ENCODE peak calls at places on chromosomes 4 and X, in six cellular contexts. C is A549, R is omental fat pad, K is neural progenitor cell, V is thyroid gland, E is adrenal gland. M is an unnamed sample.

GRCh38 chr4:87982446-87982845 is 6.9 kb downstream of the SPP1 start:
- DNase-seq in C (no peak), R (no peak), K (peak), V (no peak), E (no peak), M (no peak)

GRCh38 chr4:172865531-172866127 is 303.0 kb upstream of the GALNT7 start:
- DNase-seq in C (no peak), R (no peak), K (no peak), V (no peak), E (no peak), M (no peak)

GRCh38 chr4:54433686-54434085 is 204.6 kb downstream of the PDGFRA start:
- DNase-seq in C (no peak), R (no peak), K (peak), V (no peak), E (no peak), M (no peak)

GRCh38 chr4:26223160-26223559 is 97.7 kb upstream of the RBPJ start:
- DNase-seq in C (no peak), R (no peak), K (no peak), V (no peak), E (no peak), M (no peak)

GRCh38 chrX:46882266-46882665 is 30.0 kb upstream of the JADE3 start:
- DNase-seq in C (no peak), R (no peak), K (peak), V (no peak), E (no peak), M (no peak)

GRCh38 chr4:148092316-148093014 is 349.7 kb downstream of the NR3C2 start:
- DNase-seq in C (no peak), R (no peak), K (no peak), V (no peak), E (no peak), M (no peak)

GRCh38 chrX:75784689-75785491 is at the start of gene MAGEE2:
- DNase-seq in C (no peak), R (no peak), K (no peak), V (peak), E (peak), M (no peak)

GRCh38 chr4:177214935-177215334 is 94.7 kb upstream of the NEIL3 start:
- DNase-seq in C (no peak), R (no peak), K (no peak), V (no peak), E (no peak), M (no peak)

GRCh38 chrX:150148749-150149672 is 210.7 kb upstream of the EOLA2 start:
- DNase-seq in C (no peak), R (no peak), K (no peak), V (no peak), E (no peak), M (no peak)

GRCh38 chr4:153222790-153223417 is 18.7 kb downstream of the TRIM2 start:
- DNase-seq in C (no peak), R (no peak), K (peak), V (peak), E (peak), M (no peak)

GRCh38 chr4:54683616-54684346 is 26.0 kb downstream of the KIT start:
- DNase-seq in C (no peak), R (no peak), K (peak), V (peak), E (no peak), M (no peak)

GRCh38 chr4:173519130-173520101 is 10.6 kb downstream of the HAND2 start:
- DNase-seq in C (no peak), R (no peak), K (peak), V (no peak), E (no peak), M (no peak)

GRCh38 chr4:2105559-2105958 is 46.4 kb downstream of the NAT8L start:
- DNase-seq in C (no peak), R (no peak), K (no peak), V (no peak), E (no peak), M (no peak)

GRCh38 chrX:54397113-54397512 is 39.3 kb upstream of the WNK3 start:
- DNase-seq in C (no peak), R (no peak), K (no peak), V (no peak), E (no peak), M (no peak)

GRCh38 chrX:40105791-40106676 is 8.3 kb upstream of the BCOR start:
- DNase-seq in C (peak), R (no peak), K (peak), V (peak), E (peak), M (no peak)

GRCh38 chr4:155667538-155668511 is 1.2 kb downstream of the GUCY1A1 start:
- DNase-seq in C (no peak), R (no peak), K (peak), V (peak), E (peak), M (no peak)

GRCh38 chr4:41561241-41561640 is 23.3 kb downstream of the LIMCH1 start:
- DNase-seq in C (no peak), R (no peak), K (no peak), V (no peak), E (no peak), M (no peak)

GRCh38 chrX:102580891-102581290 is 18.4 kb upstream of the ARMCX5 start:
- DNase-seq in C (no peak), R (no peak), K (no peak), V (no peak), E (no peak), M (no peak)

GRCh38 chr4:40190465-40190864 is 6.4 kb upstream of the RHOH start:
- DNase-seq in C (no peak), R (no peak), K (no peak), V (no peak), E (no peak), M (no peak)

GRCh38 chr4:87069037-87069742 is 134.4 kb downstream of the AFF1 start:
- DNase-seq in C (no peak), R (no peak), K (no peak), V (no peak), E (no peak), M (no peak)

GRCh38 chrX:43641691-43642090 is 14.4 kb upstream of the MAOA start:
- DNase-seq in C (no peak), R (no peak), K (no peak), V (no peak), E (no peak), M (no peak)

GRCh38 chr4:84470204-84470785 is 28.8 kb downstream of the NKX6-1 start:
- DNase-seq in C (no peak), R (no peak), K (peak), V (no peak), E (no peak), M (no peak)

GRCh38 chrX:3384330-3384729 is 37.9 kb upstream of the MXRA5 start:
- DNase-seq in C (no peak), R (no peak), K (no peak), V (peak), E (no peak), M (peak)

GRCh38 chrX:129996120-129996519 is 13.7 kb downstream of the BCORL1 start:
- DNase-seq in C (no peak), R (no peak), K (no peak), V (peak), E (no peak), M (peak)

GRCh38 chr4:16767861-16768260 is 130.6 kb downstream of the LDB2 start:
- DNase-seq in C (no peak), R (no peak), K (no peak), V (no peak), E (no peak), M (no peak)

GRCh38 chrX:136065044-136065671 is 79.9 kb downstream of the SLC9A6 start:
- DNase-seq in C (no peak), R (no peak), K (no peak), V (no peak), E (no peak), M (no peak)

GRCh38 chrX:22365460-22365859 is 92.7 kb downstream of the CBLL2 start:
- DNase-seq in C (no peak), R (no peak), K (no peak), V (no peak), E (no peak), M (peak)

GRCh38 chr4:2914220-2915126 is 48.7 kb downstream of the NOP14 start:
- DNase-seq in C (no peak), R (no peak), K (no peak), V (no peak), E (no peak), M (no peak)

GRCh38 chrX:135453381-135453780 is 31.6 kb downstream of the SMIM10L2A start:
- DNase-seq in C (no peak), R (no peak), K (no peak), V (no peak), E (no peak), M (no peak)

GRCh38 chr4:39655866-39656265 is 17.2 kb upstream of the SMIM14 start:
- DNase-seq in C (no peak), R (no peak), K (no peak), V (no peak), E (peak), M (peak)

GRCh38 chr4:172515266-172515879 is 653.2 kb upstream of the GALNT7 start:
- DNase-seq in C (no peak), R (no peak), K (peak), V (no peak), E (no peak), M (no peak)

GRCh38 chr4:92299152-92299551 is 4.6 kb upstream of the GRID2 start:
- DNase-seq in C (no peak), R (no peak), K (no peak), V (no peak), E (no peak), M (no peak)

GRCh38 chr4:173227753-173228152 is 59.1 kb downstream of the GALNT7 start:
- DNase-seq in C (no peak), R (no peak), K (no peak), V (no peak), E (no peak), M (no peak)

GRCh38 chr4:26576171-26576829 is 7.6 kb upstream of the TBC1D19 start:
- DNase-seq in C (no peak), R (no peak), K (peak), V (no peak), E (no peak), M (no peak)

GRCh38 chr4:8297691-8298485 is 28.3 kb downstream of the HTRA3 start:
- DNase-seq in C (no peak), R (no peak), K (no peak), V (no peak), E (no peak), M (no peak)

GRCh38 chrX:31227250-31227649 is 155.4 kb upstream of the FTHL17 start:
- DNase-seq in C (no peak), R (no peak), K (no peak), V (no peak), E (no peak), M (no peak)

GRCh38 chrX:99394450-99394849 is 1015.6 kb downstream of the PCDH19 start:
- DNase-seq in C (no peak), R (no peak), K (peak), V (no peak), E (no peak), M (no peak)

DNA sequence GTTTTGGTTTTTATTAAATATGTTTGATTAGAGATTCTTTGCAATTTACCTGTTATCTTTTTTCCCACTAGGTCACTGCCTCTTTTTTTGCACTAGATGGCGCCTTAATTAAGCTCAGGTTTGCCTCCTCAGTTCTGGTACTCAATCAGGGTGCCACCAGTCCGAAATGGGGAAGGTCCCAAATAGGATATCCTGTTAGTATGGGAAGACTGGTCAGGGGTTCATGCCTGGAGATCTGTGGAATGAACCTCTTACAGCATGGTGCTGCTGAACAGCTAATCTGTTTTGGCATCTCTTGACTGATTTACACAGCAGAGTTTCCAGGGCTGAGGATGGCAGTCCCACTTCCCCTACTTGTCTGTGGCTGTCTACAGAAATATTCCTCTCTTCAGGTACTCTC is 24.2 kb upstream of the VSIG1 start:
- DNase-seq in C (no peak), R (no peak), K (peak), V (no peak), E (no peak), M (no peak)
- TF ChIP-seq CTCF in C (peak), R (no peak), K (peak), V (no peak), E (peak), M (peak)

GRCh38 chr4:19486400-19486799 is 765.3 kb upstream of the SLIT2 start:
- DNase-seq in C (no peak), R (no peak), K (peak), V (peak), E (no peak), M (no peak)
- TF ChIP-seq CTCF in C (no peak), R (no peak), K (peak), V (no peak), E (no peak), M (no peak)

GRCh38 chr4:109118635-109119034 is 183.8 kb downstream of the COL25A1 start:
- DNase-seq in C (no peak), R (no peak), K (no peak), V (no peak), E (no peak), M (no peak)
- TF ChIP-seq CTCF in C (no peak), R (no peak), K (no peak), V (no peak), E (no peak), M (no peak)

GRCh38 chr4:183504064-183504929 is 561 bp upstream of the ING2 start:
- DNase-seq in C (peak), R (peak), K (peak), V (peak), E (peak), M (peak)
- TF ChIP-seq CTCF in C (peak), R (no peak), K (peak), V (no peak), E (no peak), M (peak)

DNA sequence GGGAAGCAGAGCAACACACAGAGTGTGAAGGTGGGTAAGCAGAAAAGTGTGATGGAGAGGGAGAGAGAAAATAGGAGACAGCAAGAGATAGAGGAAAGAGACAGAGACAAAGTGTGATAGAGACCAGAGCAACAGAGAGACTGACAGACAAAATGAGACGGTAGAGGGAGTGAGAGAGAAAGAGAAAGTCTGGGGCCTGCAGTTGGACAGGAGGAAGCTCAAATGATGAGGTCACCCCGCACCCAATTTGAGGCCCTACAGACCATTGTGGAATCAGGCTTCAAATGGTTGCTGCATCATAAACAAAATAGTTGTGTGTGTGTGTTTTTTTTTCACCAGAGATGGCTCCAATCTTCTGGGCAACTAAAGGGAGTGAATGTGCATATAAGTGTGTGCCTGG is 48.0 kb upstream of the ARHGAP36 start:
- DNase-seq in C (no peak), R (no peak), K (no peak), V (no peak), E (no peak), M (no peak)
- TF ChIP-seq CTCF in C (no peak), R (no peak), K (no peak), V (no peak), E (no peak), M (no peak)

GRCh38 chr4:74266081-74266480 is 42.2 kb upstream of the EPGN start:
- DNase-seq in C (no peak), R (no peak), K (no peak), V (no peak), E (no peak), M (no peak)
- TF ChIP-seq CTCF in C (no peak), R (no peak), K (no peak), V (no peak), E (no peak), M (no peak)

GRCh38 chr4:77176606-77177005 is 19.6 kb downstream of the CCNG2 start:
- DNase-seq in C (no peak), R (no peak), K (peak), V (no peak), E (no peak), M (no peak)

GRCh38 chr4:77172336-77172735 is 15.3 kb downstream of the CCNG2 start:
- DNase-seq in C (no peak), R (no peak), K (no peak), V (no peak), E (no peak), M (peak)

GRCh38 chr4:77177196-77177595 is 20.2 kb downstream of the CCNG2 start:
- DNase-seq in C (no peak), R (no peak), K (peak), V (no peak), E (no peak), M (no peak)

GRCh38 chr4:77175201-77175610 is 18.2 kb downstream of the CCNG2 start:
- DNase-seq in C (no peak), R (no peak), K (peak), V (no peak), E (no peak), M (no peak)

DNA sequence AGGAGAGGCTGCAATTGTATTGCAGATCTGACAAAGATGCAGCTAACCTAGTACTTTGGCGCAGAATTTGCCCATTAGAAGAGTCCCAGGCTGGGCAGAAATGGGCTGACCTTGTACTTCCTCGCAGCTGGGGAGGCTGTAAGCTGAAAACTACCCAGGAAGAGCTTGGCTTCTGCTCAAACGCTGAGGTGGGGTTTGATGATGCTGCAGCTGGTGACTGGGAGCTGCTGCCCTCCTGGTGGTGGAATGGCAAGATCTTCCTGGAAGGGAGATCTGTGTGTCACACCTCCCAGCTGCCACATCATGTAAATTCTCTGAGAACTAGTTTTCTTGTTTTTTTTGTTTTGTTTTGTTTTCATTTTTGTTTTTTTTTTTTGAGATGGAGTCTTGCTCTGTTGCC is 17.4 kb downstream of the CCNG2 start:
- DNase-seq in C (no peak), R (no peak), K (no peak), V (no peak), E (no peak), M (no peak)
- TF ChIP-seq CTCF in C (no peak), R (no peak), K (no peak), V (no peak), E (no peak), M (no peak)